ENCODE peak calls at places on chromosomes 11 and 22, in seven cellular contexts. I, H, Q, C, Z, X and R are unnamed samples.
A peak's percentile ranks its signal among the peaks of the same experiment; 100 is the strongest.

GRCh38 chr11:8962827-8963226 is 1.4 kb downstream of the TMEM9B start:
- DNase-seq in H (no peak), X (no peak), I (no peak), Q (peak; percentile 17), Z (no peak), C (no peak), R (no peak)

GRCh38 chr11:31160504-31161422 is 208.8 kb downstream of the DCDC1 start:
- DNase-seq in Q (peak; percentile 16), X (no peak), I (peak; percentile 40), H (peak; percentile 51), C (no peak), Z (peak; percentile 18), R (peak; percentile 75)

GRCh38 chr22:23061471-23062280 is 8.6 kb upstream of the GNAZ start:
- DNase-seq in C (no peak), X (peak; percentile 5), Z (no peak), I (no peak), H (no peak), Q (no peak), R (no peak)

GRCh38 chr11:34194576-34195335 is 89.3 kb downstream of the NAT10 start:
- DNase-seq in Z (no peak), H (no peak), Q (no peak), X (peak; percentile 52), C (peak; percentile 77), I (no peak), R (peak; percentile 42)

GRCh38 chr11:2988996-2989395 is 3.1 kb downstream of the NAP1L4 start:
- DNase-seq in C (no peak), H (no peak), I (no peak), X (no peak), Q (peak; percentile 25), Z (no peak), R (no peak)

GRCh38 chr22:23149743-23150238 is 4.5 kb downstream of the RAB36 start:
- DNase-seq in I (no peak), C (no peak), H (no peak), Q (no peak), X (no peak), Z (no peak), R (peak; percentile 60)

GRCh38 chr11:79026803-79027445 is 413.9 kb downstream of the TENM4 start:
- DNase-seq in Q (peak; percentile 37), I (no peak), Z (no peak), X (no peak), H (no peak), C (no peak), R (no peak)

GRCh38 chr11:1197431-1197885 is 25.4 kb upstream of the MUC5B start:
- DNase-seq in H (no peak), I (no peak), C (no peak), Z (no peak), X (peak; percentile 14), Q (no peak), R (no peak)

GRCh38 chr22:25120761-25121212 is 78.9 kb upstream of the CRYBB3 start:
- DNase-seq in Z (no peak), I (no peak), H (no peak), Q (no peak), X (no peak), C (no peak), R (no peak)

GRCh38 chr11:118789501-118790356 is 1.2 kb downstream of the DDX6 start:
- DNase-seq in I (peak; percentile 36), C (no peak), Z (no peak), X (no peak), H (peak; percentile 49), Q (peak; percentile 60), R (peak; percentile 47)

GRCh38 chr11:71179877-71180276 is 72.5 kb downstream of the SHANK2 start:
- DNase-seq in I (no peak), H (no peak), C (no peak), X (no peak), Z (no peak), Q (no peak), R (no peak)

GRCh38 chr11:127994736-127995135 is 592.6 kb downstream of the ETS1 start:
- DNase-seq in C (no peak), Q (peak; percentile 71), X (no peak), Z (no peak), I (peak; percentile 19), H (no peak), R (no peak)

GRCh38 chr11:128905345-128906184 is 14.4 kb downstream of the KCNJ5 start:
- DNase-seq in I (peak; percentile 77), C (peak; percentile 68), Z (peak; percentile 46), X (peak; percentile 86), Q (peak; percentile 63), H (no peak), R (peak; percentile 84)

GRCh38 chr11:67154726-67155125 is 35.7 kb downstream of the KDM2A start:
- DNase-seq in H (no peak), C (no peak), Z (no peak), Q (no peak), I (no peak), X (no peak), R (no peak)

GRCh38 chr11:76236092-76237026 is 30.1 kb upstream of the WNT11 start:
- DNase-seq in Q (peak; percentile 85), H (peak; percentile 84), C (peak; percentile 76), Z (peak; percentile 16), X (peak; percentile 84), I (peak; percentile 56), R (peak; percentile 86)

GRCh38 chr11:117720061-117720511 is 76.9 kb downstream of the DSCAML1 start:
- DNase-seq in H (no peak), Z (no peak), Q (no peak), X (no peak), C (no peak), I (no peak), R (peak; percentile 69)

GRCh38 chr11:128409476-128409875 is 177.9 kb downstream of the ETS1 start:
- DNase-seq in C (peak; percentile 14), Z (no peak), H (no peak), I (peak; percentile 96), X (no peak), Q (peak; percentile 92), R (no peak)

GRCh38 chr11:117818036-117818858 is 6.3 kb downstream of the FXYD2 start:
- DNase-seq in I (peak; percentile 48), X (no peak), H (no peak), Z (no peak), Q (no peak), C (no peak), R (no peak)

GRCh38 chr22:23199159-23199558 is 18.9 kb downstream of the BCR start:
- DNase-seq in C (no peak), H (no peak), Q (no peak), X (no peak), I (no peak), Z (no peak), R (peak; percentile 46)

GRCh38 chr11:117978982-117979381 is 7.2 kb upstream of the IL10RA start:
- DNase-seq in H (no peak), Z (no peak), I (no peak), X (peak; percentile 48), Q (no peak), C (no peak), R (no peak)

GRCh38 chr11:66617148-66617814 is 851 bp downstream of the RBM14 start:
- DNase-seq in X (no peak), Q (peak; percentile 91), C (no peak), H (no peak), Z (no peak), I (peak; percentile 44), R (no peak)

DNA sequence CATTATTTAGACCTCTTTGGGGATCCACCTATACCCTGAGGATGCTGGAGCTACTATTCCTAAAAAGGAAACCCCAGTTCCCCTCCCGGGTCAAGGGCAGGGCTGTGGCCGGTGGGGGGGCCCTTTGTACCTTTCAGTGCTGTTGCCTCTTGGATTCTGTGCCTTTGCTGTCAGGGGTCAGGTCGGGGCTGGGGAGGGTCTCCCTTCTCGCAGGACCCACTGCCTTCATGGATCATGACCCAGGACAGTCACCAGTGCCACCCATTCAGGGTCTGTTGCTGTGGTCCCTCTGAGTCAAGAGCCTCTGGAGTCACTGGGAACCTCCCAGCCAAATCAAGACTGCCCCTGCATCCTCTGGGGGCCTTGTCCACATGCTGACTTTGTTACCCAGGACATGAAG is 78.1 kb upstream of the CCND1 start:
- DNase-seq in X (no peak), Q (no peak), I (no peak), C (no peak), H (no peak), Z (no peak), R (no peak)
- H3K9me2 ChIP-seq in X (no peaks in the 10 kb centered on the region), Q (no peaks in the 10 kb centered on the region), I (no peaks in the 10 kb centered on the region), C (no peaks in the 10 kb centered on the region), H (no peaks in the 10 kb centered on the region), Z (no peaks in the 10 kb centered on the region), R (no peaks in the 10 kb centered on the region)

DNA sequence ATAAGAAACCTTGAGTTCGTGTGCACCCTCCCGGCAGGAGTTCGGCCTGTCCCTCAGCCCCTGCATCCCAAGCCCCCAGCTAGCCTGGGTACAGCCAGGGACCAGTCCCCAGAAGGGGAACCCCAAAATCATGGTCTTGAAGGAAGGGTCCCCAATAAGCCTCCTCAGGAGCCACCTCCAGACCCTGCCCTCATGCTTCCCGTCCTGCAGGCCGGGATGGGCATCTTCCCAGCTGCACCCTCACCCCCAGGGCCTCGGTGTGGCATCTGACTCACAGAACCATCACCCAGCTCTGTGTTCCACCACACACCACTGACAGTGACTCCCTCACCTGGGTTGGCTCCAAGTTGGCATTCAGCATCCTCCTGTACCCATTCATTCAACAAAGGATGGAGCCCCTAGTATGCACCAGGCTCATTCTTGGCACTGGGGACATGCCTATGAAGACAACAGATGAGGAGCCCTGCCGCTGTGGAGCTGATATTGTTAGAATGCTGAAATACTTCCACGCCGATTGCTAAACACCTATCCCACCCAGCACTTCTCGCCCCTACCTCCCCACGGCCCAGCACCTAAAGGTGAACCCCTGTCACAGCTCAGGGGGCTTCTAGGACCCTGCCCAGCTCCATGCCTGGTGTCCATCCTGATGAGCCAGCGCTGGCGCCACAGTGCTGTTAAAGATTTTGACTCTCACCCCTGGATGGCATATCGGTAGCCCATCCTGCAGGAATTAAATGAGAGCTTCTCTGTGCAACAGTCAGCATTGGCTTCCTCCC is 77.8 kb downstream of the BUD13 start:
- DNase-seq in Z (no peak), X (peak; percentile 4), Q (no peak), I (peak; percentile 89), C (no peak), H (no peak), R (no peak)
- H3K9me2 ChIP-seq in Z (no peaks in the 10 kb centered on the region), X (no peaks in the 10 kb centered on the region), Q (no peaks in the 10 kb centered on the region), I (no peaks in the 10 kb centered on the region), C (no peaks in the 10 kb centered on the region), H (no peaks in the 10 kb centered on the region), R (no peaks in the 10 kb centered on the region)

DNA sequence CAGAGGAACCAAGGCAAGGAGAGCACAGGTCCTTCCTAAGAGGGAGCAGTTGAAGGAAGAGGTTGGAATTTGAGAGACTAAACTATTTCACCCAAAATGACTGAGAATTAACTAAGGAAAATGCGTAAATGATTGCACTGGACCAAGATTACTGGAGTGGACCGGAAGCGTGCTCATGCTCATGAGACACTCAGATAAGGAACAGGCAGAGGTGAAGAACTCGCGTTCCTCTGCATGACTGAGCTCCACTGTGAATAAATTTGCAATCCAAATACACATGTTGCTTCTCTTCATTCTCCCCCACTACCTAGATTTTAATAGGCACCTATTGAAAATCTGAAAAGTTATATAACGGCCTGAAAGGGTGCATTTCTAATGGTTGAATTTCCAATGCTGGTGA is 207.0 kb downstream of the KIRREL3 start:
- DNase-seq in I (no peak), C (no peak), Q (no peak), H (peak; percentile 87), Z (no peak), X (no peak), R (no peak)
- H3K9me2 ChIP-seq in I (no peaks in the 10 kb centered on the region), C (no peaks in the 10 kb centered on the region), Q (peaks cover 3% of the 10 kb centered on the region), H (no peaks in the 10 kb centered on the region), Z (no peaks in the 10 kb centered on the region), X (no peaks in the 10 kb centered on the region), R (peaks cover 3% of the 10 kb centered on the region)

DNA sequence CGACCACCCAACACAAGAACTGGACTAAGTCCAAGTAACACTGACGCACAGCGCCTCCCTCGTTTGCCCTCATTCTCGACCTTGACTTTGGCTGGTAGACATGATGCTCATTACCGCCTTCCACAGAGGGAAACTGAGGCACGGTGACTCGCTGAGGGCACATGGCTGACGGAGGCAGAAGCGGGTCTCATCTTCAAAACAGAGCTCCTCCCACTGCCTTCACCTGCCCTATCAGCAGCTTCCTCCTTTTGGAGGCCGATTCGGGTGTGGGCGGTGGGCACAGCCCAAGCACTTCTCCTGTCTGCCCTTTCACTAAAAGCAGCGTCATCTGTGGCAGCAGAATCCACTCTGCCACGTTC is 2.0 kb upstream of the KMT5B start:
- DNase-seq in H (peak; percentile 57), X (peak; percentile 25), Q (no peak), C (no peak), I (no peak), Z (no peak), R (no peak)
- H3K9me2 ChIP-seq in H (no peaks in the 10 kb centered on the region), X (no peaks in the 10 kb centered on the region), Q (no peaks in the 10 kb centered on the region), C (no peaks in the 10 kb centered on the region), I (no peaks in the 10 kb centered on the region), Z (no peaks in the 10 kb centered on the region), R (no peaks in the 10 kb centered on the region)